ENCODE peak calls at places on chromosomes 13 and 19, in four cellular contexts. One of them, this sample, is unnamed.

GRCh38 chr19:27975419-27976005 is 1237.4 kb downstream of the UQCRFS1 start:
- DNase-seq in A549: no peak
- DNase-seq in IMR-90: no peak
- DNase-seq in K562: no peak
- DNase-seq in this sample: no peak

GRCh38 chr13:26985285-26985878 is 186.2 kb downstream of the USP12 start:
- DNase-seq in A549: peak; percentile 47
- DNase-seq in IMR-90: peak; percentile 80
- DNase-seq in K562: peak; percentile 64
- DNase-seq in this sample: peak; percentile 49

GRCh38 chr13:40235160-40235796 is 431.2 kb downstream of the FOXO1 start:
- DNase-seq in A549: no peak
- DNase-seq in IMR-90: no peak
- DNase-seq in K562: no peak
- DNase-seq in this sample: no peak

GRCh38 chr19:47607564-47608073 is 1.3 kb upstream of the BICRA start:
- DNase-seq in A549: no peak
- DNase-seq in IMR-90: no peak
- DNase-seq in K562: no peak
- DNase-seq in this sample: no peak

GRCh38 chr13:52387721-52388120 is 18.3 kb downstream of the THSD1 start:
- DNase-seq in A549: no peak
- DNase-seq in IMR-90: no peak
- DNase-seq in K562: no peak
- DNase-seq in this sample: no peak

GRCh38 chr13:41590122-41590521 is 132.8 kb downstream of the RGCC start:
- DNase-seq in A549: no peak
- DNase-seq in IMR-90: no peak
- DNase-seq in K562: peak; percentile 8
- DNase-seq in this sample: no peak

GRCh38 chr13:28744091-28744536 is 25.3 kb upstream of the SLC46A3 start:
- DNase-seq in A549: no peak
- DNase-seq in IMR-90: peak; percentile 80
- DNase-seq in K562: no peak
- DNase-seq in this sample: no peak

GRCh38 chr19:1266116-1266817 is 2.9 kb upstream of the CIRBP start:
- DNase-seq in A549: peak; percentile 65
- DNase-seq in IMR-90: peak; percentile 78
- DNase-seq in K562: peak; percentile 87
- DNase-seq in this sample: no peak

GRCh38 chr13:111974065-111974640 is 92.8 kb upstream of the SOX1 start:
- DNase-seq in A549: no peak
- DNase-seq in IMR-90: no peak
- DNase-seq in K562: no peak
- DNase-seq in this sample: no peak

GRCh38 chr13:47100214-47100853 is 203.5 kb upstream of the HTR2A start:
- DNase-seq in A549: no peak
- DNase-seq in IMR-90: peak; percentile 22
- DNase-seq in K562: no peak
- DNase-seq in this sample: peak; percentile 45

GRCh38 chr13:77143325-77143907 is 116.5 kb upstream of the FBXL3 start:
- DNase-seq in A549: no peak
- DNase-seq in IMR-90: peak; percentile 52
- DNase-seq in K562: no peak
- DNase-seq in this sample: no peak

GRCh38 chr13:98473135-98473791 is 103.6 kb downstream of the STK24 start:
- DNase-seq in A549: no peak
- DNase-seq in IMR-90: no peak
- DNase-seq in K562: no peak
- DNase-seq in this sample: no peak

GRCh38 chr13:33518442-33518841 is 232.9 kb upstream of the STARD13 start:
- DNase-seq in A549: no peak
- DNase-seq in IMR-90: no peak
- DNase-seq in K562: no peak
- DNase-seq in this sample: no peak

GRCh38 chr19:29525901-29526729 is at the start of gene VSTM2B:
- DNase-seq in A549: no peak
- DNase-seq in IMR-90: no peak
- DNase-seq in K562: peak; percentile 31
- DNase-seq in this sample: no peak

GRCh38 chr13:35923347-35923746 is 207.8 kb downstream of the DCLK1 start:
- DNase-seq in A549: peak; percentile 47
- DNase-seq in IMR-90: peak; percentile 68
- DNase-seq in K562: no peak
- DNase-seq in this sample: no peak

GRCh38 chr19:3698386-3698950 is 1.8 kb downstream of the PIP5K1C start:
- DNase-seq in A549: no peak
- DNase-seq in IMR-90: peak; percentile 28
- DNase-seq in K562: no peak
- DNase-seq in this sample: no peak

GRCh38 chr13:54287062-54287764 is 1258.6 kb downstream of the OLFM4 start:
- DNase-seq in A549: no peak
- DNase-seq in IMR-90: no peak
- DNase-seq in K562: no peak
- DNase-seq in this sample: no peak

GRCh38 chr13:66994498-66995365 is 235.4 kb downstream of the PCDH9 start:
- DNase-seq in A549: no peak
- DNase-seq in IMR-90: no peak
- DNase-seq in K562: no peak
- DNase-seq in this sample: peak; percentile 13

GRCh38 chr19:18416778-18417249 is 2.4 kb upstream of the SSBP4 start:
- DNase-seq in A549: no peak
- DNase-seq in IMR-90: peak; percentile 78
- DNase-seq in K562: peak; percentile 75
- DNase-seq in this sample: no peak

GRCh38 chr13:26664286-26664685 is 96.3 kb downstream of the GPR12 start:
- DNase-seq in A549: no peak
- DNase-seq in IMR-90: no peak
- DNase-seq in K562: no peak
- DNase-seq in this sample: no peak

GRCh38 chr19:13024126-13024957 is 29.1 kb downstream of the NFIX start:
- DNase-seq in A549: no peak
- DNase-seq in IMR-90: peak; percentile 45
- DNase-seq in K562: no peak
- DNase-seq in this sample: no peak

GRCh38 chr13:73288596-73288995 is 229.8 kb downstream of the KLF5 start:
- DNase-seq in A549: no peak
- DNase-seq in IMR-90: no peak
- DNase-seq in K562: no peak
- DNase-seq in this sample: no peak

GRCh38 chr19:6383188-6383587 is 7.5 kb upstream of the PSPN start:
- DNase-seq in A549: no peak
- DNase-seq in IMR-90: no peak
- DNase-seq in K562: no peak
- DNase-seq in this sample: no peak

GRCh38 chr19:54302252-54302651 is 10.7 kb downstream of the LILRA5 start:
- DNase-seq in A549: no peak
- DNase-seq in IMR-90: no peak
- DNase-seq in K562: no peak
- DNase-seq in this sample: no peak

GRCh38 chr19:33752018-33752790 is 44.5 kb upstream of the KCTD15 start:
- DNase-seq in A549: no peak
- DNase-seq in IMR-90: no peak
- DNase-seq in K562: no peak
- DNase-seq in this sample: no peak

GRCh38 chr19:46639356-46640061 is 3.5 kb upstream of the GNG8 start:
- DNase-seq in A549: no peak
- DNase-seq in IMR-90: peak; percentile 58
- DNase-seq in K562: peak; percentile 61
- DNase-seq in this sample: no peak

GRCh38 chr19:2049741-2050348 is 1.2 kb downstream of the MKNK2 start:
- DNase-seq in A549: no peak
- DNase-seq in IMR-90: peak; percentile 61
- DNase-seq in K562: peak; percentile 59
- DNase-seq in this sample: no peak

GRCh38 chr13:42396501-42396900 is 124.5 kb downstream of the AKAP11 start:
- DNase-seq in A549: no peak
- DNase-seq in IMR-90: no peak
- DNase-seq in K562: no peak
- DNase-seq in this sample: no peak

GRCh38 chr19:17351815-17352435 is 14.6 kb downstream of the GTPBP3 start:
- DNase-seq in A549: no peak
- DNase-seq in IMR-90: no peak
- DNase-seq in K562: peak; percentile 39
- DNase-seq in this sample: no peak

GRCh38 chr19:18049390-18049789 is 37.3 kb downstream of the IL12RB1 start:
- DNase-seq in A549: no peak
- DNase-seq in IMR-90: peak; percentile 25
- DNase-seq in K562: no peak
- DNase-seq in this sample: no peak

GRCh38 chr19:30696514-30696913 is 324.3 kb downstream of the ZNF536 start:
- DNase-seq in A549: peak; percentile 87
- DNase-seq in IMR-90: peak; percentile 9
- DNase-seq in K562: peak; percentile 62
- DNase-seq in this sample: no peak

GRCh38 chr19:5691930-5692784 is 2.1 kb downstream of the RPL36 start:
- DNase-seq in A549: no peak
- DNase-seq in IMR-90: peak; percentile 11
- DNase-seq in K562: no peak
- DNase-seq in this sample: no peak

GRCh38 chr19:32174386-32175113 is 170.9 kb upstream of the ZNF507 start:
- DNase-seq in A549: no peak
- DNase-seq in IMR-90: no peak
- DNase-seq in K562: no peak
- DNase-seq in this sample: no peak

GRCh38 chr19:18408053-18408476 is 10.6 kb upstream of the LRRC25 start:
- DNase-seq in A549: no peak
- DNase-seq in IMR-90: no peak
- DNase-seq in K562: peak; percentile 70
- DNase-seq in this sample: peak; percentile 87

GRCh38 chr13:46553521-46553885 is 533 bp downstream of the LRCH1 start:
- DNase-seq in A549: no peak
- DNase-seq in IMR-90: no peak
- DNase-seq in K562: peak; percentile 45
- DNase-seq in this sample: no peak

GRCh38 chr13:78398743-78399410 is 204.5 kb downstream of the POU4F1 start:
- DNase-seq in A549: no peak
- DNase-seq in IMR-90: no peak
- DNase-seq in K562: no peak
- DNase-seq in this sample: peak; percentile 53

DNA sequence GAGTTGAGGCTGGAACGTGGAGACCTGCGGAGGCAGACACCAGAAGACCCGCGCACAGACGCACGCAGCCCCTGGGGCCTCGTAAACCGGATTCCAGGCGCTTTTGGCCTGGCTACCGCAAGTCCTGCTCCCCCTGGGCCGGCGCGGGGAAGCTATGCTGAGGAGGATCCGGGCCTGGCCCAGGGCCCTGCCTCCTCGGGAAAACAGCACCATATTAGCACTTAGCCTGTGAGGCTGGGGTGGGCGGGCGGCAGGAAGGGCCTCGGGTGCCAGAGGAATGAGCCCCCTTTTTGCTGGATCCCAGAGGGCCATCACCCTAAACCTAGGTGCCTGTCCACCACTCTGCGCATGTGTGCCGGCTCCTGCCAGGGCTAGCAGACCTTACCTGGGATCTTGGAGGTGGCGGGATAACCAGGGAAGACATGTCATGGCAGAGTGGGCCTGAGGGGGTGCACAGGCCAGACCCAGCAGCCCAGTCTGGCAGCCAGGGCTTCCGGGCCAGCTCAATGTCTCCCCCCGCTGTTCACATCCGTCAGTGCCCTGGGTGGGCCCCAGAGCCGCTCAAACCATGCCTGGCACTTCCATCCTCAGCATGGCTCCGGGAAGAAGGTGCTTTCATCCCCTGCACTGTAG is 7.3 kb downstream of the ELOF1 start:
- DNase-seq in A549: no peak
- DNase-seq in IMR-90: no peak
- DNase-seq in K562: peak; percentile 62
- DNase-seq in this sample: no peak
- TF ChIP-seq RFX5 in A549: no peak
- TF ChIP-seq RFX5 in IMR-90: no peak
- TF ChIP-seq RFX5 in K562: no peak
- TF ChIP-seq RFX5 in this sample: no peak

GRCh38 chr13:101621099-101621498 is 168.6 kb downstream of the ITGBL1 start:
- DNase-seq in A549: no peak
- DNase-seq in IMR-90: no peak
- DNase-seq in K562: no peak
- DNase-seq in this sample: no peak
- TF ChIP-seq ELK1 in A549: no peak
- TF ChIP-seq ELK1 in IMR-90: no peak
- TF ChIP-seq ELK1 in K562: no peak
- TF ChIP-seq ELK1 in this sample: no peak

GRCh38 chr19:49524812-49525455 is 2.9 kb upstream of the RCN3 start:
- DNase-seq in A549: no peak
- DNase-seq in IMR-90: no peak
- DNase-seq in K562: no peak
- DNase-seq in this sample: no peak

GRCh38 chr19:49533551-49534488 is 6.0 kb downstream of the RCN3 start:
- DNase-seq in A549: peak; percentile 79
- DNase-seq in IMR-90: peak; percentile 28
- DNase-seq in K562: peak; percentile 86
- DNase-seq in this sample: peak; percentile 19

GRCh38 chr19:49530708-49531107 is 2.9 kb downstream of the RCN3 start:
- DNase-seq in A549: no peak
- DNase-seq in IMR-90: no peak
- DNase-seq in K562: no peak
- DNase-seq in this sample: no peak

GRCh38 chr19:49528211-49528771 is 488 bp downstream of the RCN3 start:
- DNase-seq in A549: no peak
- DNase-seq in IMR-90: peak; percentile 30
- DNase-seq in K562: no peak
- DNase-seq in this sample: no peak
- TF ChIP-seq RFX5 in A549: no peak
- TF ChIP-seq RFX5 in IMR-90: no peak
- TF ChIP-seq RFX5 in K562: no peak
- TF ChIP-seq RFX5 in this sample: no peak

GRCh38 chr13:30355405-30355741 is 48.0 kb upstream of the KATNAL1 start:
- DNase-seq in A549: no peak
- DNase-seq in IMR-90: no peak
- DNase-seq in K562: peak; percentile 53
- DNase-seq in this sample: no peak
- TF ChIP-seq ELK1 in A549: no peak
- TF ChIP-seq ELK1 in IMR-90: no peak
- TF ChIP-seq ELK1 in K562: no peak
- TF ChIP-seq ELK1 in this sample: no peak

DNA sequence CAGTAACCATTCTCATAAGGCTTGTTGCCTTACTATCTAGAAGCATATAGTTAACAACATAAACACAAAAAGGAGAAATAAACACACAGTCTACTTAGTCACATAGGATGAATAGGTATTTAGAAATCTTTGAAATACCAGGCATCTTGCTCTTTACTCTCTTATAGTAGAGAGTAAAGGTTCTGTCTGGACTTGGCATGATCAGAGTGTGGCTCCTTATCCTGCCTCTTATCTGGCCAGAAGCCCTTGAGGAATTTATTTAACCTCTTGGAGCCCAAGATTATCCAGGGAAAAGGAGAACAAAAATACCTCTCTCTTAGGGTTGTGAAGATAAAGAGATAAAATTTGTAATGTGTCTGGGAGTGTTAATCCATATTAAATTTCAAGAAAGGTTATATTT is 100.2 kb upstream of the MBNL2 start:
- DNase-seq in A549: no peak
- DNase-seq in IMR-90: peak; percentile 54
- DNase-seq in K562: no peak
- DNase-seq in this sample: no peak
- TF ChIP-seq RFX5 in A549: no peak
- TF ChIP-seq RFX5 in IMR-90: no peak
- TF ChIP-seq RFX5 in K562: no peak
- TF ChIP-seq RFX5 in this sample: no peak

This sample was measured in GM12878.